ENCODE peak calls at places on chromosome 19, in four cellular contexts. One of them, this sample, is unnamed.

GRCh38 chr19:56253737-56254136 is 18.8 kb upstream of the EDDM13 start:
- DNase-seq in fibroblast of lung: peak; percentile 51
- DNase-seq in breast epithelium: no peak
- DNase-seq in heart right ventricle: no peak
- DNase-seq in this sample: no peak

GRCh38 chr19:55353803-55354697 is 469 bp downstream of the COX6B2 start:
- DNase-seq in fibroblast of lung: peak; percentile 53
- DNase-seq in breast epithelium: peak; percentile 48
- DNase-seq in heart right ventricle: no peak
- DNase-seq in this sample: no peak

GRCh38 chr19:52638601-52639000 is 446 bp upstream of the ZNF83 start:
- DNase-seq in fibroblast of lung: peak; percentile 74
- DNase-seq in breast epithelium: peak; percentile 29
- DNase-seq in heart right ventricle: peak; percentile 6
- DNase-seq in this sample: peak; percentile 73

GRCh38 chr19:19642506-19643157 is 825 bp downstream of the GMIP start:
- DNase-seq in fibroblast of lung: no peak
- DNase-seq in breast epithelium: no peak
- DNase-seq in heart right ventricle: no peak
- DNase-seq in this sample: no peak

GRCh38 chr19:38369584-38369983 is 4.8 kb upstream of the PSMD8 start:
- DNase-seq in fibroblast of lung: no peak
- DNase-seq in breast epithelium: no peak
- DNase-seq in heart right ventricle: no peak
- DNase-seq in this sample: no peak

GRCh38 chr19:20278342-20278741 is 111.3 kb downstream of the ZNF486 start:
- DNase-seq in fibroblast of lung: peak; percentile 23
- DNase-seq in breast epithelium: peak; percentile 28
- DNase-seq in heart right ventricle: no peak
- DNase-seq in this sample: no peak

GRCh38 chr19:51195316-51195586 is 29.6 kb upstream of the CD33 start:
- DNase-seq in fibroblast of lung: no peak
- DNase-seq in breast epithelium: no peak
- DNase-seq in heart right ventricle: no peak
- DNase-seq in this sample: no peak

GRCh38 chr19:47247308-47247990 is 8.9 kb upstream of the CCDC9 start:
- DNase-seq in fibroblast of lung: peak; percentile 56
- DNase-seq in breast epithelium: peak; percentile 68
- DNase-seq in heart right ventricle: peak; percentile 79
- DNase-seq in this sample: peak; percentile 90

GRCh38 chr19:29385191-29385795 is 140.5 kb upstream of the VSTM2B start:
- DNase-seq in fibroblast of lung: no peak
- DNase-seq in breast epithelium: no peak
- DNase-seq in heart right ventricle: no peak
- DNase-seq in this sample: no peak

GRCh38 chr19:19578241-19578640 is 40.2 kb downstream of the CILP2 start:
- DNase-seq in fibroblast of lung: no peak
- DNase-seq in breast epithelium: no peak
- DNase-seq in heart right ventricle: no peak
- DNase-seq in this sample: no peak

GRCh38 chr19:4639531-4640246 is 373 bp downstream of the TNFAIP8L1 start:
- DNase-seq in fibroblast of lung: no peak
- DNase-seq in breast epithelium: no peak
- DNase-seq in heart right ventricle: peak; percentile 37
- DNase-seq in this sample: no peak

GRCh38 chr19:43148233-43148632 is 38.1 kb downstream of the PSG5 start:
- DNase-seq in fibroblast of lung: peak; percentile 82
- DNase-seq in breast epithelium: peak; percentile 25
- DNase-seq in heart right ventricle: no peak
- DNase-seq in this sample: no peak

DNA sequence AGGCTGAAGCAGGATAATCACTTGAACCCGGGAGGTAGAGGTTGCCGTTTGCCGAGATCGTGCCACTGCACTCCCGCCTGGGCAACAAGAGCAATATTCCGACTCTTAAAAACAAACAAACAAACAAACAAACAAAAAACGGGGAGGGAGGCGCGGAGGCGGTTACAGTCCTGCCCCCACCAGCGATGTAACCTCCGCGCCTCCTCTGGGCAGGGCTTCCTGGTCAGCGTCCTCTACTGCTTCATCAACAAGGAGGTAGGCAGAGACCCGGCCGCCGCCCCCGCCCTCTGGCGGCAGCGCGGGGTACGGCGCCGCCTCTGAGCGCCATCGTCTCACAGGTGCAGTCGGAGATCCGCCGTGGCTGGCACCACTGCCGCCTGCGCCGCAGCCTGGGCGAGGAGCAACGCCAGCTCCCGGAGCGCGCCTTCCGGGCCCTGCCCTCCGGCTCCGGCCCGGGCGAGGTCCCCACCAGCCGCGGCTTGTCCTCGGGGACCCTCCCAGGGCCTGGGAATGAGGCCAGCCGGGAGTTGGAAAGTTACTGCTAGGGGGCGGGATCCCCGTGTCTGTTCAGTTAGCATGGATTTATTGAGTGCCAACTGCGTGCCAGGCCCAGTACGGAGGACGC is 10.2 kb downstream of the SNRPD2 start:
- DNase-seq in fibroblast of lung: peak; percentile 69
- DNase-seq in breast epithelium: peak; percentile 90
- DNase-seq in heart right ventricle: peak; percentile 68
- DNase-seq in this sample: peak; percentile 94
- H3K27ac ChIP-seq in fibroblast of lung: no peak overlapping the region
- H3K27ac ChIP-seq in breast epithelium: peak overlapping the region; percentile 89
- H3K27ac ChIP-seq in heart right ventricle: peak overlapping the region; percentile 75
- H3K27ac ChIP-seq in this sample: peak overlapping the region; percentile 67

DNA sequence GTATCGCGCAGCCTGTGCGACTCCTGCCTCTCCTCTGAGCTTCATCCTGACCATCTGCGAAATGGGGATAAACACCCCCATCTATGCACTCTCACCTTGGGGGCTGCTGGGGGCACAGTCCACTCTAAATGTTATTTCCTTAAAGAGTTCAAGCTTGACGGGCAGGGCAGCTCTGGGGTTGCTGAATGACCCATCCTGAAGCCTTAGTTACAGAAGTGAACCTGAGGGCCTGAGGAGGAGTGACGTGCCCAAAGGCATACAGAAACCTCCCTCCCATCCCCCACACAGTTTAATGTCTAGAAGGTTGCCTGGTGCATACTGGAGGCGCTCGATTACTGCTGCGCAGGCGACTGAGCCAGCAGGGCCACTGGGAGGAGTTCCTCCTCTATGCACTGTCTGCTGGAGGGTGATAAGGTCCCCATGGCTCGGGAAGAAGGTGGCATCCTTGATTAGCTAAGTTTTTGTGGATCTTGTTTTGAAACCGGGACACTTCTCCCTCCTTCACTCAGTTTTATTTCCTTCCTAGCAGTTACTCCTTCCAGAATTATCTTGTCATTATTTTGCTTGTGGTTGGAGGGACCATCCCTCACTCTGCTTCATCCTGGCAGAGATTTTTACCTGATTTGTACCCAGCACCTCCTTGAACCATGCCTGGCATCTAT is 572 bp upstream of the FKBP8 start:
- DNase-seq in fibroblast of lung: peak; percentile 51
- DNase-seq in breast epithelium: peak; percentile 37
- DNase-seq in heart right ventricle: peak; percentile 44
- DNase-seq in this sample: peak; percentile 26
- H3K27ac ChIP-seq in fibroblast of lung: no peak overlapping the region
- H3K27ac ChIP-seq in breast epithelium: peak overlapping the region; percentile 99
- H3K27ac ChIP-seq in heart right ventricle: peak overlapping the region; percentile 91
- H3K27ac ChIP-seq in this sample: peak overlapping the region; percentile 87

DNA sequence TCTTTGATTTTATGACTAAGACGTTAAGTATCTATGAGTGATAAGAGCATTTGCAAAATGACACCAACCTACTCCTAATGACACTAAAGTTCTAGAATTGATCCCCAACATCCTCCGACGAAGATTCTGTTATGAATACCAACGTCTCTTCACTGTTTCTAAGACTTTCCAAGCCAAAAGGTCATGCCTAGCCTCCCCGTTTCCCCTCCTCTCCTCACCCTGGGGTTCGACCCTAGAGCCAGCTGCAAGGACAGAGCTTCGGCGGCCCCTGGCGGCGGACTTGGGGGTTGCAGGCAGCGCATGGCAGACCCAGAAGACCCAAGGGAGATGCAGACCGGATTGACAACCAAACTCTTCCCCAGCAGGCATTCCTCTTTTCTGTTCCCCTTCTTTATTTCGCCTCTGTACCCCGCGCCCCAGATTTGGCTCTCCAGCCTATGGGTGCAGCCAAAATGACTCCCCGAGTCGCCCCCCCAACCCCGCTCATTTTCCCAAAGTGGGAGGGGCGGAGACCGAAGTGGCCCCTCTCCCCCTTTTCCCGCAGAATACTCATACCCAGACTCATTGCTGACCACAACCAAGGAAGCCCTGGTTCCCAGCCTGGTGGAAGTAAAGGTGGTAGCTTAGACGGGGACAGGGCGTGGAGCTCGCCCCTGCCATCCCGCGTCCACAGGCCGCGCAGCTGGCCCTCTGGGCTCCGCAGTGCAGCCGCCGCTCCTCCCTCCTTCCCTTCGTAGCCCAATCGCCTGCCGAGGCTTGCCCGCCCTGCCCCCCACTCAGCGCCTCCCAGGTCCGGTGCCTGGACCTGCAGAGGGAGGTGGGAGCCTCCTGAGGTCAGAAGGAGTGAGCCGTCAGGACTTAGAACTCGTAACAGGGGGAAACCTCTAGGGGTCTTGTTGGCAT is 4.1 kb upstream of the EML2 start:
- DNase-seq in fibroblast of lung: peak; percentile 63
- DNase-seq in breast epithelium: peak; percentile 75
- DNase-seq in heart right ventricle: peak; percentile 84
- DNase-seq in this sample: peak; percentile 89
- H3K27ac ChIP-seq in fibroblast of lung: no peak overlapping the region
- H3K27ac ChIP-seq in breast epithelium: no peak overlapping the region
- H3K27ac ChIP-seq in heart right ventricle: no peak overlapping the region
- H3K27ac ChIP-seq in this sample: no peak overlapping the region

GRCh38 chr19:35720163-35720524 is 2.3 kb downstream of the KMT2B start:
- DNase-seq in fibroblast of lung: no peak
- DNase-seq in breast epithelium: no peak
- DNase-seq in heart right ventricle: no peak
- DNase-seq in this sample: no peak
- H3K27ac ChIP-seq in fibroblast of lung: no peak overlapping the region
- H3K27ac ChIP-seq in breast epithelium: no peak overlapping the region
- H3K27ac ChIP-seq in heart right ventricle: peak overlapping the region; percentile 23
- H3K27ac ChIP-seq in this sample: no peak overlapping the region

DNA sequence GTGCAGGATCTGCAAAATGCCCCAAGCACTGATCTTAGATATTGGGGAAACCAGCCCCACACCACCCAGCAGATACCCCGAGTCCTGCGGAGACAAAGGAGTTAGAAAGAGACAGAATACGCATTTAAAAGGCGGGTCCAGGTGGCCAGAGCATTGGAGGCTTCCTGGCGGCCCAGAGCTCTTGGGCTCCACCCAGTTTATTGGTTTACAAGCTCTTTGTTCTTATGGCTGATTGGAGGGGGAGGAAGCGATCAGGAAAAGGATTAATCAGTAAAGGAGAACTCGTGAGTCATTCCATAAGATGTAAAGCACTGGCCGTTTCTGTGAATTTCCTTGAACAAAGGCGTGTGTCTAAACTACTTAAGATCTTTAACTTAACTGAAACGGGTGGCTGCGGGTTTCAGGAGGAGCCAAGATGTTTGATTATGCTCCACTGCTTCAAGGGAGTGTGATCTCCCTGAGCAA is 926 bp downstream of the ZNF587 start:
- DNase-seq in fibroblast of lung: peak; percentile 82
- DNase-seq in breast epithelium: no peak
- DNase-seq in heart right ventricle: peak; percentile 11
- DNase-seq in this sample: no peak
- H3K27ac ChIP-seq in fibroblast of lung: peak overlapping the region; percentile 84
- H3K27ac ChIP-seq in breast epithelium: peak overlapping the region; percentile 86
- H3K27ac ChIP-seq in heart right ventricle: no peak overlapping the region
- H3K27ac ChIP-seq in this sample: no peak overlapping the region

DNA sequence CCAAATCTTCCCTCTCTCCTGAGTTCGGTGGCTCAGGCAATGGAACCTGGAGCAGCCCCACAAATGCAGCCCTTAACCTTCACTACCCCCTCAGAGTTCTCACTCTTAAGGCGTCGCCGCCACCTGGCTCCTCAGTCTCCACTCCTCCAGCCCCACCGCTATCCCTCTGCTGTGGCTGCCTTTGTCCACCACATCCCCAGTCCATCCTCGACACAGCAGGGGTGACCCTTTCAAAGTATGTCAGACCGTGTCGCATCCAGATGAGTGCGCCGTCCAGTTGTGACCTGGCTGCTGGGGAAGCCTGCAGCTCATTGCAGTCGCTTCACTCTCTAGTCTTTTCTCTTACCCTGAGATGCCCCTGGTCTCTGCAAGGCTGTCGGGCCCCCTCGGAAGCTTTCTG is 1.0 kb downstream of the SPPL2B start:
- DNase-seq in fibroblast of lung: no peak
- DNase-seq in breast epithelium: no peak
- DNase-seq in heart right ventricle: no peak
- DNase-seq in this sample: no peak
- H3K27ac ChIP-seq in fibroblast of lung: peak overlapping the region; percentile 57
- H3K27ac ChIP-seq in breast epithelium: no peak overlapping the region
- H3K27ac ChIP-seq in heart right ventricle: no peak overlapping the region
- H3K27ac ChIP-seq in this sample: no peak overlapping the region

DNA sequence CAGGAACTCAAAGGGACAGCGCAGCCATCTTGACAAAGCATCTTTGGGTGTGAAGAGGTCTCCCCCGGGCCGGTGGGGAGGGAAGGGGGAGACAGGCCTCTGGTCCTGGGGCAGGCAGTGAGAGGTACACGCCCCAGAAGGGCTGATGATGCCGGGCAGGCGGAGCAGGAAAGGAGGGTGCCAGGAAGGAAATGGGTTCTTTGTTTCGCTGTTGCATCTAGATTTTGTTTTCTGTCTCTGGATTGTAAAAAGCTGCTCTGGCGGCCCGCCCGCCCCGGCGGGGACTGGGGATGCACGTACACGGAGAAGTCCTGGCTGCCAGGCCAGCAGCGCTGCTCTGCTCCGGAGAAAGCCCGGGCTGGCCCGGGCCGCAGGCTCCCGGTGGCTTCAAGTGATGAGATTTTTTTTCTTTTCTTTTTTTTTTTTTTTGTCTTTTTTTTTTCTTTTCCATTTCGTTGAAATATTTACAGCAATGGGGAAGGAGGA is 13.2 kb upstream of the ASF1B start:
- DNase-seq in fibroblast of lung: peak; percentile 12
- DNase-seq in breast epithelium: peak; percentile 83
- DNase-seq in heart right ventricle: peak; percentile 77
- DNase-seq in this sample: peak; percentile 76
- H3K27ac ChIP-seq in fibroblast of lung: no peak overlapping the region
- H3K27ac ChIP-seq in breast epithelium: peak overlapping the region; percentile 90
- H3K27ac ChIP-seq in heart right ventricle: peak overlapping the region; percentile 86
- H3K27ac ChIP-seq in this sample: peak overlapping the region; percentile 83

GRCh38 chr19:6531163-6531955 is 533 bp downstream of the TNFSF9 start:
- DNase-seq in fibroblast of lung: no peak
- DNase-seq in breast epithelium: no peak
- DNase-seq in heart right ventricle: no peak
- DNase-seq in this sample: no peak
- H3K27ac ChIP-seq in fibroblast of lung: no peak overlapping the region
- H3K27ac ChIP-seq in breast epithelium: peak overlapping the region; percentile 39
- H3K27ac ChIP-seq in heart right ventricle: peak overlapping the region; percentile 12
- H3K27ac ChIP-seq in this sample: no peak overlapping the region

This sample was measured in ascending aorta.